ENCODE peak calls at places on chromosomes 1 and 21, in four cellular contexts. M is K562, G is transverse colon, A is stomach. S is an unnamed sample.

GRCh38 chr1:236301958-236302335 is 20.2 kb upstream of the ERO1B start:
- DNase-seq in M (no peak), A (peak; percentile 65), G (no peak), S (no peak)

GRCh38 chr1:152048641-152048970 is 11.8 kb upstream of the S100A11 start:
- DNase-seq in A (no peak), G (no peak), M (no peak), S (no peak)

GRCh38 chr1:27356628-27357280 is 10.0 kb downstream of the MAP3K6 start:
- DNase-seq in A (peak; percentile 86), M (peak; percentile 55), G (peak; percentile 87), S (no peak)

GRCh38 chr1:20194770-20195463 is 8.6 kb upstream of the PLA2G2C start:
- DNase-seq in A (peak; percentile 81), M (peak; percentile 79), G (peak; percentile 82), S (no peak)

GRCh38 chr1:233390842-233391241 is 63.3 kb downstream of the MAP3K21 start:
- DNase-seq in G (no peak), A (no peak), M (no peak), S (no peak)

GRCh38 chr1:39293375-39294070 is 89.0 kb downstream of the MACF1 start:
- DNase-seq in M (no peak), A (no peak), G (no peak), S (no peak)

GRCh38 chr1:78070758-78071157 is 25.0 kb downstream of the GIPC2 start:
- DNase-seq in M (no peak), A (no peak), G (no peak), S (no peak)

GRCh38 chr21:37424987-37425386 is 58.4 kb downstream of the DYRK1A start:
- DNase-seq in G (no peak), A (no peak), M (no peak), S (no peak)

GRCh38 chr1:30366914-30367313 is 356.5 kb downstream of the MATN1 start:
- DNase-seq in G (no peak), A (no peak), M (peak; percentile 27), S (peak; percentile 43)

GRCh38 chr21:45295576-45296365 is 8.1 kb upstream of the POFUT2 start:
- DNase-seq in G (peak; percentile 26), M (no peak), A (peak; percentile 20), S (peak; percentile 87)

GRCh38 chr1:76262591-76262990 is 188.0 kb downstream of the ST6GALNAC3 start:
- DNase-seq in M (no peak), G (no peak), A (no peak), S (no peak)

GRCh38 chr1:231596337-231596791 is 30.2 kb upstream of the DISC1 start:
- DNase-seq in G (no peak), A (no peak), M (no peak), S (no peak)

GRCh38 chr1:3530086-3530930 is 75.8 kb downstream of the ARHGEF16 start:
- DNase-seq in M (no peak), A (peak; percentile 64), G (peak; percentile 17), S (no peak)

GRCh38 chr1:46616277-46617107 is at the start of gene MOB3C:
- DNase-seq in G (peak; percentile 85), M (peak; percentile 89), A (peak; percentile 81), S (peak; percentile 95)
- TF ChIP-seq POLR2A in G (peak; percentile 54), M (peak; percentile 67), A (no peak), S (no peak)

DNA sequence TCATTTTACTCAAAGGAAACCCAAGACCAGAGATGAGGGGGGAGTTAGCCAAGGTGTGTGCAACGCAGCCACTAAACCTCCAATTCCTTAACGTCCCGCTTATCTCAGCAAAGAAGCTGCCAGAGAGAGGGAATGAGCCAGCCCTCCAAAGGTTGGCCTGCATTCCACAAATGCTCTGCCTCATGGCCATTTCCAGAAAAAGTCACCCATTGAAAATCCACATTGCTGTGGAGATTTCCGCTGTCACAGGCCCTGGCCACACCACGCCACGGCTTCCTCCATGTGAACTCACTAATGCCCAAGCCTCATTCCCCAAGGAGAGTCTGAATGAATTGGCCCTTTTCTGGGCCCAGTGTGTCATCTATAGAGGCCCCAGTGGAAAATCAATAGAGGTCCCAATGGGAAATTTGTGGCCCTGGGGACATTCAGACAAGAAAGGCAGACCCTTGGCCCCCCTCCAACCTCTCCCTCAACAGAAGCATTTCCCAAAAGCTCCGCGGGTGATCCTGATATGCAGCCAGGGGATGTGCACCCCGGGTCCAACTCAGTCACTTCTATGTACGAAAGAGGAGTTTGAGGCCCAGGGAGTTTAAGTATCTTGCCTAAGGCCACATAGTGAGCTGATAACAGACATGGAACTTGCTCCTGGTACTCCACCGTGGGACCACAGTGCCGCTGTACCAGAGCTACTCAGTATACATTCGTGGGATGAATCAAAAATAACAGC is 8.8 kb downstream of the EPHA2 start:
- DNase-seq in M (no peak), A (no peak), G (no peak), S (no peak)
- TF ChIP-seq POLR2AphosphoS5 in M (no peak), A (no peak), G (no peak), S (no peak)

GRCh38 chr1:18485227-18485626 is 4.5 kb downstream of the KLHDC7A start:
- DNase-seq in A (no peak), G (no peak), M (no peak), S (no peak)

GRCh38 chr1:18484726-18485125 is 4.0 kb downstream of the KLHDC7A start:
- DNase-seq in A (no peak), M (no peak), G (no peak), S (no peak)

GRCh38 chr1:18482721-18483425 is 2.1 kb downstream of the KLHDC7A start:
- DNase-seq in A (no peak), M (no peak), G (no peak), S (no peak)

GRCh38 chr1:18484276-18484675 is 3.5 kb downstream of the KLHDC7A start:
- DNase-seq in G (no peak), M (no peak), A (no peak), S (no peak)

GRCh38 chr1:18486195-18486594 is 5.5 kb downstream of the KLHDC7A start:
- DNase-seq in A (no peak), G (no peak), M (peak; percentile 41), S (no peak)
- TF ChIP-seq CTCF in A (no peak), G (no peak), M (peak; percentile 77), S (no peak)

DNA sequence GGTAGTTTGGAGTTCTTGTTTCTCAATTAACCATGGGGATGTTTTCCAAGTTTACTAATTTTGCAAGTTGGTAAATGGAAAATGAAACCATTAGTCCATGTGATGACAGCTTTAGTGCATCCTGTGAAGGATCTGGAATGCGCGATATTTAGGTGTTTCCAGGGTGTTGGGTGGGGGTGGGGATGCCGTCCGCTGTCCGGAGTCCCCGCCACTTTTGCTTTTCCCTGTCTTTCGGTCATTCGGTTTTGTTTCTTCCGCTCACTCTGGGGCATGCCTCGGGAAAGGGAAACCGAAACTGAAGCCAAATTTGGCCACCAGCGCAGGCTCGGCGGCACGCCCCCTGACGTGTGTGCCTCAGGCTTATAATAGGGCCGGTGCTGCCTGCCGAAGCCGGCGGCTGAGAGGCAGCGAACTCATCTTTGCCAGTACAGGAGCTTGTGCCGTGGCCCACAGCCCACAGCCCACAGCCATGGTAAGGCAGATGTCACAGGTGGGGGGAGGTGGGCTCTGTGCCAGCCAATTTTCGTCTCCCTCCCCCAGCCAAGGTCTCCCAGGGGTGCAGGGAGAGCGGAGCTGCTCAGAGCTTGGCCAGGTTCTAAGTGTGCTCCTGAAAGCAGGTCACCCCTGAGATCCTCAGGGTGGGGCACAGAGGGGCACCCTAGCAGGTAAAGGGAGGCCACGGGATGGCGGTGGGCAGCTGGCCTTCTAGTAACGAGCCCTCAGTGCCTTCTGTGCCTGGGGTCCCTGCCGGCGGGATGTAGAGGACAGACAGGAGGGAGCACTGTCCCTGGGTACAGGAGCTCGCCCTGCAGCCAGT is at the start of gene ISG15:
- DNase-seq in G (peak; percentile 93), M (peak; percentile 58), A (peak; percentile 93), S (no peak)
- TF ChIP-seq POLR2A in G (peak; percentile 71), M (peak; percentile 80), A (no peak), S (peak; percentile 74)

GRCh38 chr1:243482237-243483022 is 226.6 kb downstream of the SDCCAG8 start:
- DNase-seq in G (no peak), M (no peak), A (no peak), S (no peak)

GRCh38 chr1:243481101-243481500 is 225.3 kb downstream of the SDCCAG8 start:
- DNase-seq in G (no peak), M (no peak), A (no peak), S (no peak)

GRCh38 chr1:243483952-243484351 is 228.1 kb downstream of the SDCCAG8 start:
- DNase-seq in A (no peak), M (no peak), G (no peak), S (no peak)

GRCh38 chr1:243487036-243487648 is 231.3 kb downstream of the SDCCAG8 start:
- DNase-seq in G (no peak), M (no peak), A (no peak), S (no peak)

GRCh38 chr1:243483084-243483845 is 227.4 kb downstream of the SDCCAG8 start:
- DNase-seq in A (no peak), M (no peak), G (no peak), S (no peak)
- TF ChIP-seq POLR2AphosphoS5 in A (no peak), M (no peak), G (no peak), S (no peak)

DNA sequence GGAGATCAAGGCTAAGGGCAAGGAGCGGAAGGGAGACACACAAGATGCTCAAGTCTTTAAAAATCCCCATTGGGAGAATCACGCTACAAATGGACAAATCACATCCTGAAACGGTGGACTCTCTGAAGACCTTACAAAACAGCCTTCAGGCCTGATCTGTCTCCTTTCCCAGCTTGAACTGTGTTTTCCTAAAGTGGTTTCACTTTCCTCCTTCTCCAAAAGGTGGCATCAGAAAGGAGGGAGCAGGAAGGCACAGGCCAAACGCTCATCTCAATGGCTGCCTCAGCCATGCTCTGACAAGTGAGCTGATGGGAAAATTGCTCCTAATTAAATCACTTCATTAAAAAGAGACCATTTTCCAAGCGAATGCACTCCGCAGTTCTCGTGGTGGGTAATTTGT is 47.7 kb downstream of the UTP25 start:
- DNase-seq in M (no peak), A (no peak), G (no peak), S (no peak)
- TF ChIP-seq CTCF in M (peak; percentile 52), A (no peak), G (no peak), S (no peak)

DNA sequence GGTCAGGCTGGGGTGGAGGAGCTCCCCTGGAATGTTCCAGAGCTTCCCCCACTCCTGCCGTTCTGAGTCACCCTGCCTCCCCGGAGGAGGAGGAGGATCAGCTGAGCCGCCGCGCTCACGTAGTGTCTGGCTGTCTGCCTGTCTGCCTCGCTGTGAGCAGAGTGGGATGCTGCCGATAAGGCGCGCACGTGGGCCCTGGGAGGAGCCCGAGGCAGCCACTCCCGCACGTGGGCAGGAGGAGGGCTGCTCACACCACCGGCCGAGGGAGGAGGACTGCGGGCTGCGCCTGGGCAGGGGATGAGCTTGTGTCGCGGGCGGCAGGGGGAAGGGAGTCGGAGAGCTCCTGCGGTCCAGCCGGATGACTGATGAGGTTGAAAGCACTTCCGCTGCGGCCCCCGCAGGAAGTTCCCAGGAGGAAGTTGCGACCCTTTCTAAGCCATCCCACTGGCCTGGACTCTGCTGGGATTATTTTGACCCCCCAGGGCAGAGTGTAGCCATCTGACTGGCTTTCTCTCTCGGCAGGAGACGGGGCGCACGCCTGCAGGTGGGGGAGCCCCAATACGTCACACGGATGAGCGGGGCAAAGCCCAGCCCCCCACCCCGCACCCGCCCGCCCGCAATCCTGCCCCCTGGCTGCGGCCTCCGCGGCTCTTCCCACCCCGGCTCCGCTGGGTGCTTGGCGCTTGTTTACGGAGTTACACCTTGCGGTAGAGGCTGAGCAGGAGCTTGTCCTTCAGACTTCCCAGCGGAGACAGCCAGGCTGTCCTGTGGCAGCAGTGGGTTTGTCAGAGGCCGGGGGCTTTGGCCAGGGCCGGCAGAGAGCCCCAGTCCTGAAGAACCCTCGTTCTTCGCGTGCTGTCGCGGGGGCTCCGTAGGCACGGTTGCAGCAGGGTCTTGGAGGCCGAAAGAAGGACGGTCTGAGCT is 9.8 kb downstream of the PDXK start:
- DNase-seq in M (peak; percentile 96), A (peak; percentile 92), G (peak; percentile 88), S (no peak)
- TF ChIP-seq POLR2A in M (peak; percentile 72), A (no peak), G (peak; percentile 18), S (peak; percentile 72)

GRCh38 chr21:26501622-26502021 is 71.5 kb downstream of the CYYR1 start:
- DNase-seq in M (no peak), G (no peak), A (no peak), S (no peak)
- TF ChIP-seq POLR2AphosphoS5 in M (no peak), G (no peak), A (no peak), S (no peak)